ENCODE peak calls at places on chromosome 2, in seven cellular contexts. R is SK-N-SH, N is K562, X is H1, W is HCT116, Z is HepG2, A is GM12878. B is an unnamed sample.

GRCh38 chr2:126778561-126779285 is 120.0 kb upstream of the TEX51 start:
- DNase-seq in A (no peak), X (no peak), Z (no peak), N (no peak), R (no peak), W (no peak), B (no peak)

GRCh38 chr2:63553049-63553448 is 35.2 kb downstream of the WDPCP start:
- DNase-seq in W (no peak), Z (no peak), N (no peak), A (no peak), X (no peak), R (no peak), B (no peak)

GRCh38 chr2:30899655-30900054 is 92.4 kb upstream of the CAPN13 start:
- DNase-seq in W (no peak), X (no peak), N (no peak), A (no peak), R (no peak), Z (no peak), B (no peak)

GRCh38 chr2:147806846-147807245 is 38.0 kb upstream of the ACVR2A start:
- DNase-seq in N (no peak), W (no peak), X (no peak), R (no peak), A (no peak), Z (no peak), B (no peak)

GRCh38 chr2:238509151-238509820 is 82.6 kb downstream of the ASB1 start:
- DNase-seq in R (no peak), W (no peak), X (peak), N (no peak), Z (no peak), A (no peak), B (no peak)

GRCh38 chr2:44551001-44551400 is 189.3 kb downstream of the CAMKMT start:
- DNase-seq in R (no peak), W (no peak), N (no peak), X (no peak), A (no peak), Z (no peak), B (no peak)

GRCh38 chr2:234771985-234772774 is 179.6 kb upstream of the SH3BP4 start:
- DNase-seq in A (no peak), W (no peak), N (no peak), Z (no peak), R (no peak), X (no peak), B (no peak)

GRCh38 chr2:82839046-82839445 is 1620.0 kb downstream of the SUCLG1 start:
- DNase-seq in R (no peak), N (no peak), X (no peak), Z (no peak), W (no peak), A (no peak), B (no peak)

GRCh38 chr2:28401948-28402550 is 9.4 kb downstream of the FOSL2 start:
- DNase-seq in N (no peak), A (no peak), W (no peak), R (no peak), X (no peak), Z (no peak), B (no peak)

GRCh38 chr2:132253496-132254305 is 91.9 kb upstream of the ANKRD30BL start:
- DNase-seq in Z (no peak), W (no peak), X (peak), A (no peak), R (no peak), N (no peak), B (no peak)
- TF ChIP-seq JUND in Z (no peak), W (no peak), X (no peak), A (no peak), R (no peak), N (no peak), B (no peak)

GRCh38 chr2:12317853-12318426 is 398.8 kb upstream of the TRIB2 start:
- DNase-seq in X (no peak), Z (no peak), R (no peak), N (no peak), A (no peak), W (no peak), B (no peak)
- TF ChIP-seq JUND in X (no peak), Z (no peak), R (peak), N (no peak), A (no peak), W (no peak), B (no peak)

GRCh38 chr2:36277146-36277808 is 78.3 kb upstream of the CRIM1 start:
- DNase-seq in Z (no peak), W (peak), A (no peak), N (no peak), X (no peak), R (no peak), B (no peak)
- TF ChIP-seq JUND in Z (no peak), W (no peak), A (no peak), N (no peak), X (no peak), R (no peak), B (no peak)

GRCh38 chr2:240999873-241000541 is 1.6 kb downstream of the SNED1 start:
- DNase-seq in Z (no peak), R (no peak), W (no peak), N (no peak), A (no peak), X (no peak), B (no peak)

GRCh38 chr2:240998706-240999000 is 235 bp downstream of the SNED1 start:
- DNase-seq in W (no peak), Z (no peak), A (no peak), X (peak), R (no peak), N (no peak), B (no peak)

GRCh38 chr2:241000831-241001321 is 2.5 kb downstream of the SNED1 start:
- DNase-seq in A (no peak), Z (no peak), N (no peak), X (peak), R (no peak), W (no peak), B (no peak)

GRCh38 chr2:240997856-240998705 is at the start of gene SNED1:
- DNase-seq in R (peak), W (peak), A (no peak), N (peak), Z (peak), X (peak), B (peak)

DNA sequence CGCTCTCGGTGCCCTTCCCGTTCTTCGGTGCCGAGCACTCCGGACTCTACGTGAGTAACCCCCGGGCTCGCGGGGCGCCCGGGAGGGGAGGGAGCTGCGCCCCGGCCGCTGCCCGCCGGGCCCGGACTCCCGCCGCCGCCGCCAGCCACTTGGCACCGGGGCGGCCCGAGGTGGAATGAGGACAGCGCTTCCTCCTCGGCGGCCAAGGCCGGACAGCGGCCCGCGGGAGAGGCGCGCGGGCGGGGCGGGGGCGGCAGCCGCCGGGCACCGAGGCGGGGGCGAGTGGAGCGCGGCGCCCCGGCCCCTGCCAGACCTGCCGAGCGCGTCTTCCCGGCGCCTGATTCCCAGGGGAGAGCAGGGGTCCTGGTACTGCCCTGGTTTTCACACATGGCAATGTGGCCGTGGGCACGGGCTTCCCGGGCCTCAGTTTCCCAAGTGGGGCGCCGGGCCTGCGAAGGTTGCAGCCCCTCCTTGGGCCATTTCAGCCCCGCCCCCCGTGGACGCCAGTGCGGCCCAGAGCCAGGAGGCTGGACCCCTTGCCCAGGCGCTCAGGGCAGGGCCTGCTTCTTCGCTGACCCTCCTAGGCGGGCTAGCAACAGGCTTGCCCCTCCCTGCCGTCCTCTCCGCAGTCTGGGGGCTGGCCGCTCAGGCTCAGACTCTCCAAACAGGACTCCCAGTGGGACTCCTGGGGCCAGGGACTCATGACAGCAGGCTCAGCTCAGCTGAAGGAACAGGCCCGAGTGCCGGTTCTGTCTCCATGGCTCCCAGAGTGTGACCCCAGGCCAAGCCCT is 778 bp downstream of the SNED1 start:
- DNase-seq in Z (no peak), X (peak), W (no peak), N (peak), A (no peak), R (peak), B (no peak)
- TF ChIP-seq JUND in Z (no peak), X (no peak), W (no peak), N (no peak), A (no peak), R (no peak), B (no peak)

GRCh38 chr2:203432811-203433210 is 102.3 kb downstream of the RAPH1 start:
- DNase-seq in R (no peak), A (no peak), X (no peak), W (no peak), N (no peak), Z (no peak), B (no peak)
- TF ChIP-seq JUND in R (no peak), A (no peak), X (no peak), W (no peak), N (no peak), Z (no peak), B (no peak)

GRCh38 chr2:64669288-64669687 is 15.6 kb upstream of the SERTAD2 start:
- DNase-seq in N (no peak), X (no peak), A (no peak), W (no peak), Z (peak), R (no peak), B (no peak)

GRCh38 chr2:64667535-64667934 is 13.8 kb upstream of the SERTAD2 start:
- DNase-seq in R (no peak), N (no peak), Z (no peak), X (no peak), W (no peak), A (no peak), B (no peak)

GRCh38 chr2:64670047-64670446 is 16.3 kb upstream of the SERTAD2 start:
- DNase-seq in R (no peak), A (no peak), W (no peak), N (no peak), Z (no peak), X (no peak), B (no peak)

GRCh38 chr2:64668542-64668941 is 14.8 kb upstream of the SERTAD2 start:
- DNase-seq in A (no peak), W (no peak), R (no peak), X (no peak), N (no peak), Z (no peak), B (no peak)

DNA sequence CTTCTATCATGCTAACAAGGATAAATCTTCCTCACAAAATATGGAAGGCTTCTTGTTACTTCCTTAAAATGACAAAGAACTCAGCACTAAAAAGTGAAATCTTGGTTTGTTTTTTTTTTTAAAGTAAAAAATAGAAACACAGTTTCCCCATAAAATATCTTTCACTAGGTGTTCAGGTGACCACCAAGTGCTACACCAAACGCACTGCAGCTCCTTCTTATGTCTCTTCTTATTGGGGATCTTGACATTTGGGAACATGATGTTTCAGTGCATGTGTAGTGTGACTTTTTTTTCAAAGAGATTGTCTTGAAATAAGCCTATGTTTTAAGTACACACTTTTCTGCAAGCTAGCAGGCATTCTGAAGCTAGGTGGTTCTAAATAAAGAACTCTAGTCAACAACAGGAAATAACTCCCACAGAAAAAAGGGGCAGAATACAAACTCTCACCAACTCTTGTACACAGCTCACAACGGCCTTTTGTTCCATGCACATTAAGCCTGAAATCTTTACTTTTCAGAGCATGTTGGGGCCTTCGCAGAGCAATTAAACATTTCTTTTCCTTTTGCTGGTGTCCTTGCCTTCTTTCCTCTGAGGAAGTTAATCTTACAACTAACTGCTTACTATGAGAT is 13.2 kb upstream of the SERTAD2 start:
- DNase-seq in W (no peak), R (no peak), A (no peak), X (no peak), Z (peak), N (no peak), B (no peak)
- TF ChIP-seq JUND in W (no peak), R (no peak), A (no peak), X (no peak), Z (no peak), N (no peak), B (no peak)